ENCODE peak calls at places on chromosomes 16 and 17, in nine cellular contexts. J, N, L, U, Q, V, C, R and O are unnamed samples.

GRCh38 chr17:49915260-49915659 is 53.7 kb upstream of the DLX4 start:
- DNase-seq in R (no peak), L (no peak), U (no peak), C (no peak), V (no peak), Q (no peak), N (no peak), J (no peak), O (no peak)

GRCh38 chr16:88734361-88734728 is 28.0 kb downstream of the CTU2 start:
- DNase-seq in J (no peak), L (no peak), Q (no peak), N (no peak), C (no peak), R (no peak), V (no peak), U (no peak), O (no peak)

GRCh38 chr16:84048306-84048705 is 5.7 kb upstream of the SLC38A8 start:
- DNase-seq in L (no peak), Q (no peak), J (no peak), C (no peak), U (no peak), R (no peak), N (no peak), V (no peak), O (no peak)

GRCh38 chr17:3668279-3669084 is at the start of the genes EMC6 and TAX1BP3:
- DNase-seq in V (peak), C (peak), N (peak), Q (peak), J (peak), L (peak), R (peak), U (peak), O (peak)

GRCh38 chr16:14041164-14041563 is 30.0 kb upstream of the MRTFB start:
- DNase-seq in V (no peak), Q (no peak), R (no peak), C (no peak), L (no peak), N (no peak), J (no peak), U (no peak), O (no peak)

GRCh38 chr16:84543931-84544776 is 39.7 kb upstream of the MEAK7 start:
- DNase-seq in R (no peak), J (peak), C (no peak), V (peak), L (peak), U (no peak), N (no peak), Q (no peak), O (no peak)

GRCh38 chr16:22712471-22712870 is 101.5 kb upstream of the HS3ST2 start:
- DNase-seq in R (no peak), L (no peak), V (no peak), Q (no peak), N (no peak), J (no peak), U (no peak), C (no peak), O (no peak)

GRCh38 chr16:3961449-3961849 is 80.9 kb upstream of the CREBBP start:
- DNase-seq in U (no peak), V (no peak), C (no peak), L (peak), J (peak), R (peak), Q (peak), N (peak), O (no peak)

GRCh38 chr16:86072328-86073102 is 173.6 kb downstream of the IRF8 start:
- DNase-seq in C (peak), N (peak), Q (peak), R (peak), L (peak), U (peak), J (peak), V (peak), O (peak)

GRCh38 chr16:28538733-28539596 is at the start of gene NUPR1:
- DNase-seq in U (no peak), N (peak), L (peak), J (peak), R (peak), Q (peak), C (peak), V (no peak), O (no peak)

GRCh38 chr17:30597776-30598288 is 120.6 kb downstream of the GOSR1 start:
- DNase-seq in N (no peak), R (no peak), U (no peak), C (no peak), L (peak), J (peak), Q (no peak), V (no peak), O (no peak)

GRCh38 chr17:2214047-2214717 is 89.4 kb downstream of the SMG6 start:
- DNase-seq in N (peak), R (peak), V (no peak), J (peak), U (no peak), L (peak), C (peak), Q (peak), O (no peak)

GRCh38 chr17:80647746-80648145 is 103.1 kb downstream of the RPTOR start:
- DNase-seq in Q (peak), C (no peak), R (peak), U (no peak), N (peak), L (peak), J (peak), V (peak), O (no peak)

GRCh38 chr17:39820541-39820940 is 43.6 kb downstream of the IKZF3 start:
- DNase-seq in J (no peak), V (no peak), Q (no peak), L (no peak), C (no peak), U (no peak), R (no peak), N (no peak), O (no peak)

GRCh38 chr17:57676543-57676942 is 68.6 kb downstream of the CCDC182 start:
- DNase-seq in R (no peak), C (peak), J (no peak), Q (no peak), U (peak), N (no peak), L (no peak), V (no peak), O (no peak)

GRCh38 chr17:15091825-15092224 is 173.3 kb downstream of the PMP22 start:
- DNase-seq in R (no peak), U (no peak), N (no peak), Q (no peak), C (no peak), J (peak), V (no peak), L (no peak), O (no peak)

GRCh38 chr16:9499921-9500593 is 408.6 kb downstream of the HAPSTR1 start:
- DNase-seq in C (no peak), Q (no peak), N (no peak), U (no peak), V (no peak), J (no peak), L (no peak), R (no peak), O (no peak)

GRCh38 chr16:81140930-81141780 is 45.0 kb upstream of the GCSH start:
- DNase-seq in R (no peak), V (peak), L (no peak), N (no peak), J (no peak), C (no peak), Q (no peak), U (no peak), O (no peak)

GRCh38 chr17:75913537-75914210 is 9.0 kb upstream of the MRPL38 start:
- DNase-seq in L (no peak), J (no peak), C (no peak), V (no peak), N (no peak), U (no peak), Q (no peak), R (no peak), O (no peak)

GRCh38 chr17:48910370-48910769 is 2.2 kb downstream of the UBE2Z start:
- DNase-seq in N (no peak), J (no peak), V (no peak), R (no peak), Q (no peak), U (no peak), L (no peak), C (no peak), O (no peak)

GRCh38 chr17:83099570-83100181 is 20.3 kb downstream of the METRNL start:
- DNase-seq in Q (peak), R (peak), V (no peak), C (no peak), U (no peak), N (peak), L (no peak), J (no peak), O (no peak)

GRCh38 chr16:11100239-11100750 is 155.7 kb downstream of the SOCS1 start:
- DNase-seq in L (peak), Q (peak), J (peak), C (peak), R (peak), U (peak), N (peak), V (peak), O (peak)

GRCh38 chr17:17106716-17107115 is 64.5 kb downstream of the MPRIP start:
- DNase-seq in C (no peak), N (no peak), J (no peak), Q (no peak), R (peak), L (peak), V (no peak), U (no peak), O (no peak)

GRCh38 chr17:39170051-39170450 is 4.1 kb upstream of the ARL5C start:
- DNase-seq in Q (no peak), C (no peak), N (no peak), J (no peak), V (no peak), U (no peak), R (no peak), L (no peak), O (no peak)

GRCh38 chr16:10738231-10739077 is 5.2 kb upstream of the NUBP1 start:
- DNase-seq in U (peak), C (peak), N (no peak), V (peak), Q (peak), J (peak), R (peak), L (peak), O (peak)

GRCh38 chr17:66934040-66934439 is 30.5 kb upstream of the CACNG4 start:
- DNase-seq in R (no peak), N (no peak), C (no peak), V (no peak), J (no peak), Q (no peak), U (no peak), L (no peak), O (no peak)

GRCh38 chr17:65277576-65277975 is 140.4 kb downstream of the RGS9 start:
- DNase-seq in U (no peak), N (peak), Q (peak), J (no peak), R (peak), V (no peak), C (peak), L (peak), O (no peak)

GRCh38 chr17:77287432-77288068 is 146.8 kb downstream of the SEC14L1 start:
- DNase-seq in U (no peak), N (peak), J (peak), R (peak), V (no peak), C (peak), L (peak), Q (peak), O (no peak)

GRCh38 chr16:31695667-31696066 is 168.0 kb downstream of the AHSP start:
- DNase-seq in L (no peak), C (no peak), N (no peak), Q (no peak), R (no peak), V (peak), J (no peak), U (peak), O (peak)